ENCODE peak calls at places on chromosomes 11 and 22, in seven cellular contexts. One of them, this sample, is unnamed.
A peak's percentile ranks its signal among the peaks of the same experiment; 100 is the strongest.

GRCh38 chr11:121524233-121524631 is 71.5 kb upstream of the SORL1-AS1 start:
- DNase-seq in heart left ventricle: no peak
- DNase-seq in right lobe of liver: no peak
- DNase-seq in cardiac fibroblast: no peak
- DNase-seq in cardiac muscle cell: peak; percentile 11
- DNase-seq in adrenal gland: no peak
- DNase-seq in A549: no peak
- DNase-seq in this sample: no peak

GRCh38 chr11:91792779-91793262 is 431.8 kb upstream of the FAT3 start:
- DNase-seq in heart left ventricle: no peak
- DNase-seq in right lobe of liver: no peak
- DNase-seq in cardiac fibroblast: no peak
- DNase-seq in cardiac muscle cell: no peak
- DNase-seq in adrenal gland: no peak
- DNase-seq in A549: no peak
- DNase-seq in this sample: no peak

GRCh38 chr11:107591098-107591445 is at the start of gene ELMOD1:
- DNase-seq in heart left ventricle: peak; percentile 53
- DNase-seq in right lobe of liver: peak; percentile 73
- DNase-seq in cardiac fibroblast: peak; percentile 17
- DNase-seq in cardiac muscle cell: peak; percentile 80
- DNase-seq in adrenal gland: peak; percentile 45
- DNase-seq in A549: peak; percentile 50
- DNase-seq in this sample: no peak

GRCh38 chr11:120674537-120674936 is 163.0 kb downstream of the GRIK4 start:
- DNase-seq in heart left ventricle: no peak
- DNase-seq in right lobe of liver: no peak
- DNase-seq in cardiac fibroblast: no peak
- DNase-seq in cardiac muscle cell: no peak
- DNase-seq in adrenal gland: no peak
- DNase-seq in A549: no peak
- DNase-seq in this sample: peak; percentile 54

GRCh38 chr22:42635531-42635930 is 4.9 kb downstream of the ATP5MGL start:
- DNase-seq in heart left ventricle: peak; percentile 92
- DNase-seq in right lobe of liver: no peak
- DNase-seq in cardiac fibroblast: peak; percentile 92
- DNase-seq in cardiac muscle cell: no peak
- DNase-seq in adrenal gland: peak; percentile 90
- DNase-seq in A549: peak; percentile 44
- DNase-seq in this sample: peak; percentile 63

GRCh38 chr11:32899423-32899822 is 6.8 kb downstream of the QSER1 start:
- DNase-seq in heart left ventricle: no peak
- DNase-seq in right lobe of liver: no peak
- DNase-seq in cardiac fibroblast: no peak
- DNase-seq in cardiac muscle cell: no peak
- DNase-seq in adrenal gland: no peak
- DNase-seq in A549: no peak
- DNase-seq in this sample: no peak

GRCh38 chr11:67639438-67639859 is at the start of gene TBX10:
- DNase-seq in heart left ventricle: no peak
- DNase-seq in right lobe of liver: peak; percentile 17
- DNase-seq in cardiac fibroblast: no peak
- DNase-seq in cardiac muscle cell: no peak
- DNase-seq in adrenal gland: no peak
- DNase-seq in A549: no peak
- DNase-seq in this sample: no peak

GRCh38 chr22:17140826-17141771 is 18.0 kb downstream of the HDHD5 start:
- DNase-seq in heart left ventricle: no peak
- DNase-seq in right lobe of liver: no peak
- DNase-seq in cardiac fibroblast: no peak
- DNase-seq in cardiac muscle cell: no peak
- DNase-seq in adrenal gland: no peak
- DNase-seq in A549: no peak
- DNase-seq in this sample: no peak

GRCh38 chr22:23716811-23717801 is 26.3 kb downstream of the RGL4 start:
- DNase-seq in heart left ventricle: peak; percentile 87
- DNase-seq in right lobe of liver: peak; percentile 88
- DNase-seq in cardiac fibroblast: peak; percentile 88
- DNase-seq in cardiac muscle cell: peak; percentile 93
- DNase-seq in adrenal gland: peak; percentile 88
- DNase-seq in A549: peak; percentile 76
- DNase-seq in this sample: no peak

GRCh38 chr11:122637538-122637937 is 18.0 kb upstream of the UBASH3B start:
- DNase-seq in heart left ventricle: no peak
- DNase-seq in right lobe of liver: no peak
- DNase-seq in cardiac fibroblast: no peak
- DNase-seq in cardiac muscle cell: no peak
- DNase-seq in adrenal gland: no peak
- DNase-seq in A549: no peak
- DNase-seq in this sample: no peak

GRCh38 chr11:14636119-14636518 is 7.5 kb upstream of the PDE3B start:
- DNase-seq in heart left ventricle: no peak
- DNase-seq in right lobe of liver: no peak
- DNase-seq in cardiac fibroblast: no peak
- DNase-seq in cardiac muscle cell: no peak
- DNase-seq in adrenal gland: no peak
- DNase-seq in A549: no peak
- DNase-seq in this sample: no peak

GRCh38 chr11:44625759-44626523 is 60.5 kb downstream of the CD82 start:
- DNase-seq in heart left ventricle: no peak
- DNase-seq in right lobe of liver: no peak
- DNase-seq in cardiac fibroblast: no peak
- DNase-seq in cardiac muscle cell: no peak
- DNase-seq in adrenal gland: peak; percentile 16
- DNase-seq in A549: no peak
- DNase-seq in this sample: no peak

GRCh38 chr11:75734491-75735180 is 17.0 kb downstream of the MOGAT2 start:
- DNase-seq in heart left ventricle: no peak
- DNase-seq in right lobe of liver: no peak
- DNase-seq in cardiac fibroblast: peak; percentile 22
- DNase-seq in cardiac muscle cell: no peak
- DNase-seq in adrenal gland: no peak
- DNase-seq in A549: no peak
- DNase-seq in this sample: no peak

GRCh38 chr11:83006877-83007330 is 64.8 kb downstream of the RAB30 start:
- DNase-seq in heart left ventricle: no peak
- DNase-seq in right lobe of liver: no peak
- DNase-seq in cardiac fibroblast: no peak
- DNase-seq in cardiac muscle cell: no peak
- DNase-seq in adrenal gland: peak; percentile 64
- DNase-seq in A549: no peak
- DNase-seq in this sample: no peak

GRCh38 chr11:47131136-47131535 is 45.5 kb downstream of the ARFGAP2 start:
- DNase-seq in heart left ventricle: no peak
- DNase-seq in right lobe of liver: no peak
- DNase-seq in cardiac fibroblast: no peak
- DNase-seq in cardiac muscle cell: no peak
- DNase-seq in adrenal gland: no peak
- DNase-seq in A549: no peak
- DNase-seq in this sample: no peak

GRCh38 chr11:131674051-131674755 is 303.8 kb downstream of the NTM start:
- DNase-seq in heart left ventricle: peak; percentile 72
- DNase-seq in right lobe of liver: peak; percentile 61
- DNase-seq in cardiac fibroblast: peak; percentile 83
- DNase-seq in cardiac muscle cell: peak; percentile 81
- DNase-seq in adrenal gland: peak; percentile 80
- DNase-seq in A549: peak; percentile 31
- DNase-seq in this sample: no peak

GRCh38 chr11:820655-821512 is 2.2 kb downstream of the PNPLA2 start:
- DNase-seq in heart left ventricle: peak; percentile 91
- DNase-seq in right lobe of liver: peak; percentile 89
- DNase-seq in cardiac fibroblast: peak; percentile 66
- DNase-seq in cardiac muscle cell: no peak
- DNase-seq in adrenal gland: peak; percentile 95
- DNase-seq in A549: peak; percentile 85
- DNase-seq in this sample: no peak

GRCh38 chr11:819129-819931 is 616 bp downstream of the PNPLA2 start:
- DNase-seq in heart left ventricle: peak; percentile 94
- DNase-seq in right lobe of liver: peak; percentile 95
- DNase-seq in cardiac fibroblast: peak; percentile 81
- DNase-seq in cardiac muscle cell: peak; percentile 98
- DNase-seq in adrenal gland: peak; percentile 94
- DNase-seq in A549: no peak
- DNase-seq in this sample: no peak

GRCh38 chr11:816433-816779 is 2.3 kb upstream of the PNPLA2 start:
- DNase-seq in heart left ventricle: no peak
- DNase-seq in right lobe of liver: no peak
- DNase-seq in cardiac fibroblast: no peak
- DNase-seq in cardiac muscle cell: no peak
- DNase-seq in adrenal gland: no peak
- DNase-seq in A549: no peak
- DNase-seq in this sample: no peak

GRCh38 chr11:819943-820649 is 1.4 kb downstream of the PNPLA2 start:
- DNase-seq in heart left ventricle: peak; percentile 93
- DNase-seq in right lobe of liver: peak; percentile 96
- DNase-seq in cardiac fibroblast: peak; percentile 65
- DNase-seq in cardiac muscle cell: peak; percentile 96
- DNase-seq in adrenal gland: peak; percentile 98
- DNase-seq in A549: peak; percentile 77
- DNase-seq in this sample: no peak

DNA sequence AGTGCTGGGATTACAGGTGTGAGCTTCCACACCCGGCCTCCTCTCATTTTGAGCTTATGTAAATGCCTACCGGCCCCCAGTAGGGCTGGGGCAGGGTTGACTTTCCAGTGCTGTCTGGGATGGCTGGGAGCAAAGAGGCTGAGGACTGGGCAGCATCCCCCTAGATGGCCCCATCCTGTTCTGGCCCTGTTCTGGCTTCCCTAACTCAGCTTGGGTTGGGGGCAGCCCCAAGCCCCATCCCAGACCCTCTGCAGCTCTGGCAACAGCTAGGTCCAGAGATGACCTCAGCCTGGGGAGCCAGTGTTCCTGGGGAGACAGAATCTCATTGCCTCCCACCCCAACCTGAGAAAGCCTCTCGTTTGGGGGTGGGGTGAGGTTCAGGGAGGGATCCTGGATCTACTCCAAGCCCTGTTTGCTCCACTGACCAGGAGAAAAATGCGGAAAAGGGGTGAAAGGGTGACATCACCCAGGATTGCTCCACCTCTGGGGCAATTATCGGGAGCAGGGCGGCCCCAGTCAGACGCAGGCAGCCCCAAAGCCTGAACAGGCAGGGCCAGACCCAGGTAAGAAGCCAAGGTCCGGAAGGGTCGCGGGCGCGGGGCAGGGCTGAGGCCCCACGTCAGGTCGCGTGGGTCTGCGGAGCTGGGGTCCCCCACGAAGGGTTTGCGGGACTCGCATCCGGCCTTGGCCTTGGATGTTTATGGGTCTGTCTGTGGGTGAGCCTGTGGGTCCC is at the start of gene PNPLA2:
- DNase-seq in heart left ventricle: no peak
- DNase-seq in right lobe of liver: no peak
- DNase-seq in cardiac fibroblast: peak; percentile 75
- DNase-seq in cardiac muscle cell: no peak
- DNase-seq in adrenal gland: peak; percentile 68
- DNase-seq in A549: no peak
- DNase-seq in this sample: no peak
- H3K4me3 ChIP-seq in heart left ventricle: peak within 1 kb of the TSS; percentile 99
- H3K4me3 ChIP-seq in right lobe of liver: peak within 1 kb of the TSS; percentile 71
- H3K4me3 ChIP-seq in cardiac fibroblast: peak within 1 kb of the TSS; percentile 72
- H3K4me3 ChIP-seq in cardiac muscle cell: peak within 1 kb of the TSS; percentile 94
- H3K4me3 ChIP-seq in adrenal gland: peak within 1 kb of the TSS; percentile 91
- H3K4me3 ChIP-seq in A549: peak within 1 kb of the TSS; percentile 99
- H3K4me3 ChIP-seq in this sample: peak within 1 kb of the TSS; percentile 88

GRCh38 chr11:118998388-118998717 is 415 bp downstream of the CENATAC start:
- DNase-seq in heart left ventricle: no peak
- DNase-seq in right lobe of liver: no peak
- DNase-seq in cardiac fibroblast: no peak
- DNase-seq in cardiac muscle cell: no peak
- DNase-seq in adrenal gland: no peak
- DNase-seq in A549: no peak
- DNase-seq in this sample: no peak
- TF ChIP-seq CTCF in heart left ventricle: no peak
- TF ChIP-seq CTCF in right lobe of liver: no peak
- TF ChIP-seq CTCF in cardiac fibroblast: no peak
- TF ChIP-seq CTCF in cardiac muscle cell: no peak
- TF ChIP-seq CTCF in adrenal gland: no peak
- TF ChIP-seq CTCF in A549: no peak
- TF ChIP-seq CTCF in this sample: no peak

DNA sequence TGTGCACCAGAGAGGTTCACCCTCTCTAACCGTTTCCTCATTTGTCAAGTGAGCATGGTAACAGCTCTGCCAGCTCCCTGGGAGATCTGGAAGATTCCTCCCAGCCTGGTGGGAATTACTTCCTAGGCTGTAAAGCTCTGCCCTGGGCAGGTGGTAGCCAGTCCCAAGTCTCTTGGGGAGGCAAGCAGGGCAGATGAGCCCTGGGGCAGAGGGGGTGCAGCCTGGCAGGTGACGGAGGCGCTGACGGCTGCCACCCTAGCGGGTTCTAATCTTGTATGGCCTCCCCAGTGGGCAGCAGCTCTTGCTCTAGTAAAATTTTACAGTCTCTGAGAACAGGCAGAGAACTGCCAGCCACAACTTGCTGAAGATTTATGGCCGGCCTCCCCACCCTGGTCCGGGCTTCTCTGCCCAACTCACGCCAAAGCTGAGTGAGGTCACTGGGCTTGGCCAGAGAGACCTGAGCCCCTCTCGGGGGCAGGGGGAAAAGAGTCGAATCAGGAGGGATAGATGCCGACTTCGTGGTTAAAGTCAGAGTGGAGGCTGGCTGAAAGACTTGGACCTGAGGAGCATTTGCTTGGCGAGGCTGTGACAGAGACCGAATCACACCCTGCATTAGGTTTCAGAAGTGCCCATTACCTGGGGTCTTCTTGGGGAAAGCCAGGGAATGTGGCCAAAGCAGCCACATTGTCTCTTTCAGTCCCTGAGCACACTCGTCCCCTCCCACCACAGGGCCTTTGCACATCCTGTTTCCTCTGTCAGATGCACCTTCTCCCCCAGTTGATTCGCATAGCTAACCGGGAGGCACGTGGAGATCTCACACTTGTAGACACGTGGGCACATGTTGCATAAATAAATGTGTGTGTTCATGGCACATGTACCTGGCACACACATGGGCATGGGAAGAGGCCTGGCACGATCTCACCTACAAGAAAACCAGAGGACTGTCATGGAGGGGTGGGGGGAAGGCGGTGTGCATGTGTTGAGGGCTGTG is 188.2 kb downstream of the MN1 start:
- DNase-seq in heart left ventricle: no peak
- DNase-seq in right lobe of liver: no peak
- DNase-seq in cardiac fibroblast: no peak
- DNase-seq in cardiac muscle cell: no peak
- DNase-seq in adrenal gland: no peak
- DNase-seq in A549: no peak
- DNase-seq in this sample: no peak
- H3K4me3 ChIP-seq in heart left ventricle: no peak overlapping the region
- H3K4me3 ChIP-seq in right lobe of liver: no peak overlapping the region
- H3K4me3 ChIP-seq in cardiac fibroblast: no peak overlapping the region
- H3K4me3 ChIP-seq in cardiac muscle cell: no peak overlapping the region
- H3K4me3 ChIP-seq in adrenal gland: no peak overlapping the region
- H3K4me3 ChIP-seq in A549: no peak overlapping the region
- H3K4me3 ChIP-seq in this sample: no peak overlapping the region

DNA sequence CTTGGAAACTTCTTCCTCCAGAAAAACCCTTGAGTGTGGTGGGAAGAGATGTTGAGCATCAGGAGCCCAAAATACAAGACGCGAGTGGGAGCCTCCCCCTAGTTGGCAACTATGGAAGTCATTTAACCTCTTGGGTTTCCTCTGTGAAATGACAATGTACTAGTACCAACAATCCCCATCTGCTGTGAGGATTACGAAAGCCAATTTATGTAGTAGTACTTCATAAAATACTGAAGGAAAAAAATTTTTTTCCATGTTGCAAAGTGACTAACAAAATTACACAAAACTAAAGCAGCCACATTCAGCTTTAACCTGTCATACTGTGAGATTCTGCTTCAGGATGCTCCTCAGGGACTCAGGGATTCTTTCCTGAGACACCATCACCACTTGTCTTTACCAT is 595 bp upstream of the SLC25A17 start:
- DNase-seq in heart left ventricle: no peak
- DNase-seq in right lobe of liver: no peak
- DNase-seq in cardiac fibroblast: peak; percentile 52
- DNase-seq in cardiac muscle cell: no peak
- DNase-seq in adrenal gland: no peak
- DNase-seq in A549: no peak
- DNase-seq in this sample: no peak
- TF ChIP-seq CTCF in heart left ventricle: no peak
- TF ChIP-seq CTCF in right lobe of liver: no peak
- TF ChIP-seq CTCF in cardiac fibroblast: no peak
- TF ChIP-seq CTCF in cardiac muscle cell: no peak
- TF ChIP-seq CTCF in adrenal gland: no peak
- TF ChIP-seq CTCF in A549: no peak
- TF ChIP-seq CTCF in this sample: no peak